ENCODE peak calls at places on chromosomes 1 and 21, in five cellular contexts. I, G, E, S and P are unnamed samples.

GRCh38 chr1:56151402-56151801 is 428.0 kb downstream of the PLPP3 start:
- DNase-seq in E (no peak), G (no peak), S (no peak), I (no peak), P (no peak)

GRCh38 chr1:186792870-186793581 is 35.7 kb upstream of the PLA2G4A start:
- DNase-seq in E (no peak), S (no peak), G (peak), I (no peak), P (no peak)

GRCh38 chr1:67855944-67856343 is 22.7 kb upstream of the GNG12 start:
- DNase-seq in S (no peak), G (no peak), I (no peak), E (peak), P (no peak)

GRCh38 chr1:198922638-198923430 is 284.0 kb downstream of the PTPRC start:
- DNase-seq in G (peak), I (no peak), S (no peak), E (no peak), P (no peak)

GRCh38 chr1:54297596-54298283 is 97.8 kb downstream of the MRPL37 start:
- DNase-seq in E (peak), I (no peak), G (no peak), S (no peak), P (no peak)

GRCh38 chr1:64866689-64867088 is 99.7 kb downstream of the JAK1 start:
- DNase-seq in G (no peak), I (no peak), S (no peak), E (no peak), P (no peak)

GRCh38 chr21:40706806-40707205 is 140.2 kb downstream of the DSCAM start:
- DNase-seq in E (no peak), G (no peak), S (no peak), I (no peak), P (no peak)

GRCh38 chr1:179321533-179322216 is 28.1 kb downstream of the SOAT1 start:
- DNase-seq in S (no peak), E (no peak), G (no peak), I (no peak), P (no peak)

GRCh38 chr1:17849216-17849615 is 94.1 kb downstream of the ACTL8 start:
- DNase-seq in E (no peak), S (no peak), G (peak), I (no peak), P (no peak)

GRCh38 chr1:198679535-198680173 is 40.8 kb downstream of the PTPRC start:
- DNase-seq in I (no peak), E (no peak), G (no peak), S (no peak), P (no peak)

GRCh38 chr1:235601087-235601486 is 48.5 kb downstream of the GNG4 start:
- DNase-seq in I (no peak), S (no peak), E (peak), G (peak), P (no peak)

GRCh38 chr1:57422271-57423134 is 1.4 kb downstream of the DAB1 start:
- DNase-seq in I (no peak), E (peak), G (no peak), S (no peak), P (no peak)

GRCh38 chr1:15345711-15346355 is 63.9 kb upstream of the EFHD2 start:
- DNase-seq in E (no peak), I (peak), S (no peak), G (peak), P (peak)

GRCh38 chr1:91736999-91737615 is 148.8 kb downstream of the TGFBR3 start:
- DNase-seq in E (no peak), G (peak), S (peak), I (no peak), P (peak)

GRCh38 chr1:219790834-219791615 is 137.3 kb downstream of the SLC30A10 start:
- DNase-seq in S (no peak), G (no peak), E (no peak), I (no peak), P (no peak)

GRCh38 chr1:26994772-26995625 is 1.5 kb downstream of the TRNP1 start:
- DNase-seq in E (peak), G (peak), S (no peak), I (no peak), P (no peak)

GRCh38 chr1:36124404-36125128 is 456 bp downstream of the COL8A2 start:
- DNase-seq in G (no peak), S (no peak), E (no peak), I (no peak), P (no peak)

GRCh38 chr1:92975551-92976232 is 14.4 kb upstream of the DIPK1A start:
- DNase-seq in G (no peak), E (no peak), I (peak), S (no peak), P (no peak)

GRCh38 chr1:201328576-201328975 is 45.3 kb downstream of the PKP1 start:
- DNase-seq in G (no peak), I (no peak), E (no peak), S (no peak), P (peak)

GRCh38 chr21:43882952-43883492 is 18.0 kb downstream of the AGPAT3 start:
- DNase-seq in G (no peak), S (no peak), E (no peak), I (no peak), P (no peak)

GRCh38 chr1:59105548-59106507 is 191.1 kb upstream of the FGGY start:
- DNase-seq in E (no peak), S (peak), G (no peak), I (no peak), P (no peak)

GRCh38 chr1:247681288-247681897 is 1.9 kb upstream of the OR13G1 start:
- DNase-seq in S (no peak), E (peak), I (no peak), G (peak), P (no peak)

GRCh38 chr1:161962094-161962887 is 61.4 kb downstream of the OLFML2B start:
- DNase-seq in I (no peak), S (no peak), E (no peak), G (peak), P (no peak)

GRCh38 chr1:180952657-180953013 is 39.9 kb downstream of the KIAA1614 start:
- DNase-seq in S (no peak), G (no peak), I (no peak), E (no peak), P (peak)

GRCh38 chr1:118116909-118117308 is 68.1 kb downstream of the SPAG17 start:
- DNase-seq in S (no peak), E (peak), I (no peak), G (no peak), P (no peak)

GRCh38 chr1:18668051-18668450 is 37.4 kb downstream of the PAX7 start:
- DNase-seq in E (no peak), I (no peak), S (no peak), G (no peak), P (no peak)

GRCh38 chr1:206631085-206631509 is 4.2 kb upstream of the DYRK3 start:
- DNase-seq in I (peak), E (peak), G (peak), S (peak), P (peak)

GRCh38 chr1:193157360-193157759 is 29.1 kb downstream of the B3GALT2 start:
- DNase-seq in G (no peak), S (no peak), E (no peak), I (no peak), P (no peak)

GRCh38 chr1:230627767-230628166 is 14.5 kb upstream of the COG2 start:
- DNase-seq in S (no peak), G (no peak), I (no peak), E (peak), P (no peak)

GRCh38 chr1:205575294-205575885 is 56.4 kb downstream of the ELK4 start:
- DNase-seq in I (peak), S (no peak), G (no peak), E (no peak), P (no peak)

GRCh38 chr1:84570436-84571149 is 3.6 kb downstream of the CTBS start:
- DNase-seq in G (peak), I (no peak), E (no peak), S (no peak), P (no peak)

GRCh38 chr1:174968750-174969244 is 30.9 kb upstream of the CACYBP start:
- DNase-seq in I (no peak), E (no peak), G (peak), S (no peak), P (no peak)

GRCh38 chr1:159854101-159854692 is 8.3 kb downstream of the VSIG8 start:
- DNase-seq in S (peak), E (peak), I (peak), G (peak), P (peak)

GRCh38 chr1:18618546-18619466 is 11.8 kb upstream of the PAX7 start:
- DNase-seq in E (no peak), S (no peak), I (no peak), G (peak), P (no peak)

GRCh38 chr1:22808846-22809501 is 98.3 kb downstream of the EPHB2 start:
- DNase-seq in E (peak), G (peak), S (peak), I (no peak), P (peak)

GRCh38 chr1:230517786-230518185 is 91.7 kb upstream of the PGBD5 start:
- DNase-seq in G (no peak), S (no peak), E (peak), I (no peak), P (no peak)

GRCh38 chr1:64654519-64655341 is 90.1 kb upstream of the RAVER2 start:
- DNase-seq in E (no peak), G (peak), S (peak), I (no peak), P (no peak)